ENCODE peak calls at places on chromosome 11, in nine cellular contexts. V, L, B, Q, P, R, S, Z and T are unnamed samples.
A peak's percentile ranks its signal among the peaks of the same experiment; 100 is the strongest.

GRCh38 chr11:12871788-12872321 is 137.3 kb upstream of the RASSF10 start:
- DNase-seq in V (no peak), R (no peak), B (peak; percentile 35), S (peak; percentile 42), P (no peak), Z (no peak), L (no peak), Q (no peak), T (no peak)

GRCh38 chr11:114163231-114163631 is 103.7 kb downstream of the ZBTB16 start:
- DNase-seq in R (no peak), V (peak; percentile 58), Z (peak; percentile 75), P (no peak), L (peak; percentile 89), Q (no peak), B (peak; percentile 80), S (peak; percentile 5), T (no peak)

GRCh38 chr11:73648629-73649046 is 2.3 kb downstream of the PLEKHB1 start:
- DNase-seq in P (no peak), Q (no peak), Z (no peak), V (peak; percentile 41), S (no peak), B (no peak), L (no peak), R (no peak), T (no peak)

GRCh38 chr11:34501500-34501899 is 12.1 kb downstream of the ELF5 start:
- DNase-seq in L (no peak), P (peak; percentile 83), S (peak; percentile 89), V (peak; percentile 82), Z (no peak), Q (no peak), B (peak; percentile 21), R (no peak), T (no peak)

GRCh38 chr11:63839508-63840355 is 822 bp downstream of the MARK2 start:
- DNase-seq in Q (peak; percentile 55), L (peak; percentile 77), R (peak; percentile 44), B (peak; percentile 27), S (no peak), V (peak; percentile 47), Z (peak; percentile 37), P (peak; percentile 60), T (no peak)

GRCh38 chr11:59777104-59777503 is 21.9 kb downstream of the STX3 start:
- DNase-seq in P (no peak), L (no peak), B (no peak), Q (no peak), V (no peak), R (no peak), Z (no peak), S (no peak), T (no peak)

GRCh38 chr11:64208796-64209562 is 2.5 kb downstream of the FERMT3 start:
- DNase-seq in Z (no peak), P (no peak), L (no peak), S (no peak), B (no peak), Q (no peak), R (no peak), V (no peak), T (no peak)

GRCh38 chr11:61340985-61341384 is 8.0 kb downstream of the TKFC start:
- DNase-seq in S (no peak), P (no peak), Q (no peak), R (no peak), B (no peak), V (no peak), L (peak; percentile 21), Z (no peak), T (no peak)

GRCh38 chr11:113261709-113262475 is 52.5 kb upstream of the TTC12 start:
- DNase-seq in Q (no peak), B (no peak), S (peak; percentile 11), R (peak; percentile 56), V (no peak), P (no peak), L (no peak), Z (no peak), T (no peak)

GRCh38 chr11:20031155-20032001 is 128.9 kb downstream of the DBX1 start:
- DNase-seq in B (no peak), L (no peak), Z (no peak), S (peak; percentile 95), R (no peak), Q (no peak), P (no peak), V (peak; percentile 66), T (no peak)
- TF ChIP-seq POLR2A in B (no peak), L (no peak), Z (no peak), S (peak; percentile 33), R (no peak), Q (no peak), P (peak; percentile 23), V (no peak), T (no peak)

DNA sequence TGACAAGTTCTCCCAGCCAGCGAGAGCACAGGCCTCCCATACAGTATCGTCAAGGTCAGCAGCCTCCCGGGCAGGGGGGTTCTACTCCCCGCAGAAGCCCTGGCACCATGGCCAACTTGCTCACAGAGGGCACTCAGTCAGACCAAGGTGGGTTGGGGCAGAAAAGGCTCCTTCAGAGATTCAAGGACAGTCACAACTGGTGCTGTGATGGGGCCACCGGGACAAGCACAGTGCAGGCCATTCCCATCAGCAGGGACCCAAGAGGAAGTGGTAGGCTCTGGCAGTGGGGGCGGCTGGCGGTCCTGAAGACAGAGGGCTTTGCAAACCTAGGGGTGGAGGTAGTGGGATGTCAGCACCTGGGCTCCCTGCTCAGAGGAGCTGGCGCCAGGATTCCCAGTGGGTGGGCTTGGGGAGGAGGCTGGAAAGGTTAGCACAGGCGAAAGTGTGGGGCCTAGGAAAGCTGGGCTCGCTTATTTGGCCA is 5.3 kb upstream of the NEAT1 start:
- DNase-seq in P (peak; percentile 68), L (peak; percentile 81), Q (peak; percentile 49), V (peak; percentile 42), Z (no peak), R (peak; percentile 68), S (no peak), B (peak; percentile 45), T (no peak)
- TF ChIP-seq POLR2A in P (no peak), L (no peak), Q (no peak), V (no peak), Z (no peak), R (no peak), S (no peak), B (no peak), T (no peak)

GRCh38 chr11:7527029-7527428 is 13.2 kb downstream of the PPFIBP2 start:
- DNase-seq in L (no peak), Z (no peak), B (no peak), V (no peak), S (no peak), R (no peak), Q (no peak), P (no peak), T (no peak)
- TF ChIP-seq POLR2A in L (no peak), Z (no peak), B (no peak), V (no peak), S (no peak), R (no peak), Q (no peak), P (no peak), T (no peak)

GRCh38 chr11:85664561-85665481 is at the start of gene CREBZF:
- DNase-seq in B (peak; percentile 96), S (peak; percentile 95), R (peak; percentile 96), P (peak; percentile 96), V (peak; percentile 90), Z (peak; percentile 95), L (peak; percentile 97), Q (peak; percentile 96), T (peak; percentile 87)

GRCh38 chr11:85665756-85666155 is 827 bp upstream of the CREBZF start:
- DNase-seq in B (no peak), S (no peak), V (no peak), Q (no peak), Z (no peak), L (no peak), P (no peak), R (no peak), T (no peak)

GRCh38 chr11:85661972-85662664 is 2.8 kb downstream of the CREBZF start:
- DNase-seq in V (no peak), P (no peak), R (no peak), Q (no peak), S (peak; percentile 39), L (no peak), B (no peak), Z (no peak), T (no peak)

GRCh38 chr11:85663080-85663729 is 1.7 kb downstream of the CREBZF start:
- DNase-seq in R (no peak), L (no peak), Z (no peak), B (no peak), S (no peak), Q (no peak), P (no peak), V (no peak), T (no peak)

GRCh38 chr11:85663781-85664560 is 958 bp downstream of the CREBZF start:
- DNase-seq in B (peak; percentile 64), R (peak; percentile 77), Q (peak; percentile 87), L (peak; percentile 87), P (peak; percentile 81), V (peak; percentile 83), S (peak; percentile 45), Z (peak; percentile 58), T (peak; percentile 48)
- TF ChIP-seq POLR2A in B (no peak), R (peak; percentile 22), Q (no peak), L (no peak), P (no peak), V (no peak), S (no peak), Z (no peak), T (no peak)

GRCh38 chr11:10642298-10642697 is 51.3 kb downstream of the IRAG1 start:
- DNase-seq in S (peak; percentile 23), P (no peak), B (no peak), Q (no peak), L (peak; percentile 65), Z (no peak), V (no peak), R (no peak), T (no peak)
- TF ChIP-seq POLR2A in S (no peak), P (no peak), B (no peak), Q (no peak), L (no peak), Z (no peak), V (no peak), R (no peak), T (no peak)